ENCODE peak calls at places on chromosomes 13 and 19, in eight cellular contexts. O, A, S, F, Z, W, T and N are unnamed samples.

GRCh38 chr19:53394522-53394973 is 401 bp upstream of the ZNF765 start:
- DNase-seq in W (peak), A (no peak), S (peak), F (no peak), T (peak), Z (no peak), O (no peak), N (peak)

GRCh38 chr13:103539265-103539664 is 473.0 kb upstream of the SLC10A2 start:
- DNase-seq in O (no peak), T (no peak), F (no peak), A (no peak), Z (peak), S (no peak), W (no peak), N (no peak)

GRCh38 chr13:23679214-23679613 is 109.0 kb downstream of the TNFRSF19 start:
- DNase-seq in S (no peak), W (peak), F (no peak), T (no peak), Z (no peak), A (peak), O (peak), N (no peak)

GRCh38 chr19:6228523-6229215 is 51.1 kb downstream of the MLLT1 start:
- DNase-seq in F (no peak), S (peak), T (no peak), A (no peak), Z (peak), O (no peak), W (no peak), N (no peak)

GRCh38 chr13:36288794-36289391 is 8.7 kb downstream of the CCDC169 start:
- DNase-seq in F (peak), O (no peak), W (no peak), A (no peak), Z (no peak), S (no peak), T (no peak), N (no peak)

GRCh38 chr13:87953381-87953780 is 282.2 kb downstream of the SLITRK5 start:
- DNase-seq in S (no peak), O (no peak), Z (peak), T (no peak), W (no peak), A (no peak), F (no peak), N (no peak)

GRCh38 chr19:11480081-11480926 is 542 bp downstream of the ELAVL3 start:
- DNase-seq in W (no peak), S (no peak), Z (peak), A (no peak), T (no peak), F (no peak), O (no peak), N (no peak)

GRCh38 chr19:48631254-48631653 is 5.9 kb downstream of the DBP start:
- DNase-seq in O (no peak), Z (no peak), F (no peak), A (no peak), S (no peak), T (no peak), W (no peak), N (no peak)

GRCh38 chr19:53045536-53045935 is 996 bp downstream of the ERVV-2 start:
- DNase-seq in A (no peak), W (no peak), T (no peak), O (no peak), S (no peak), Z (no peak), F (no peak), N (no peak)

GRCh38 chr19:24052811-24053210 is 34.2 kb upstream of the ZNF254 start:
- DNase-seq in T (no peak), F (no peak), S (no peak), O (no peak), Z (no peak), A (no peak), W (peak), N (no peak)

GRCh38 chr13:79659161-79659560 is 178.2 kb downstream of the NDFIP2 start:
- DNase-seq in T (peak), O (no peak), A (no peak), W (peak), Z (peak), S (no peak), F (no peak), N (no peak)

GRCh38 chr13:26873174-26873698 is 112.7 kb upstream of the GPR12 start:
- DNase-seq in Z (no peak), O (no peak), S (no peak), F (no peak), T (no peak), W (no peak), A (no peak), N (no peak)

GRCh38 chr13:72290962-72291681 is 424.1 kb upstream of the DACH1 start:
- DNase-seq in W (peak), A (peak), F (no peak), S (no peak), Z (no peak), O (peak), T (no peak), N (no peak)

GRCh38 chr19:33000510-33000909 is 28.5 kb downstream of the FAAP24 start:
- DNase-seq in Z (no peak), F (no peak), W (no peak), S (no peak), T (no peak), O (no peak), A (no peak), N (no peak)

GRCh38 chr13:45674908-45675307 is 27.2 kb upstream of the CBY2 start:
- DNase-seq in T (no peak), Z (no peak), A (no peak), W (peak), F (no peak), S (no peak), O (peak), N (no peak)

GRCh38 chr19:4709440-4710280 is 14.0 kb downstream of the DPP9 start:
- DNase-seq in O (no peak), S (no peak), A (no peak), T (peak), Z (no peak), F (no peak), W (no peak), N (no peak)

GRCh38 chr13:30332516-30333165 is 25.3 kb upstream of the KATNAL1 start:
- DNase-seq in S (no peak), F (no peak), O (no peak), W (no peak), A (no peak), Z (no peak), T (no peak), N (no peak)

GRCh38 chr13:98397221-98397620 is 179.7 kb downstream of the STK24 start:
- DNase-seq in S (no peak), O (no peak), T (no peak), W (peak), Z (peak), A (no peak), F (no peak), N (no peak)

GRCh38 chr19:29524912-29525870 is 603 bp upstream of the VSTM2B start:
- DNase-seq in A (no peak), W (no peak), Z (peak), T (no peak), S (peak), F (no peak), O (no peak), N (no peak)

GRCh38 chr13:113518080-113518803 is 27.7 kb upstream of the DCUN1D2 start:
- DNase-seq in Z (no peak), O (no peak), F (no peak), T (no peak), S (no peak), W (no peak), A (no peak), N (no peak)

GRCh38 chr13:39451860-39452301 is 151.1 kb downstream of the LHFPL6 start:
- DNase-seq in A (no peak), W (peak), O (no peak), T (no peak), S (no peak), F (peak), Z (peak), N (no peak)

GRCh38 chr13:81012031-81012430 is 671.1 kb upstream of the SPRY2 start:
- DNase-seq in W (no peak), T (no peak), F (no peak), Z (no peak), S (no peak), O (peak), A (no peak), N (peak)

GRCh38 chr19:55111238-55111831 is 6.1 kb downstream of the PPP1R12C start:
- DNase-seq in S (no peak), A (no peak), W (no peak), O (no peak), Z (no peak), F (no peak), T (no peak), N (no peak)

GRCh38 chr13:32736648-32737047 is 150.4 kb downstream of the PDS5B start:
- DNase-seq in A (no peak), S (no peak), T (no peak), Z (no peak), F (no peak), O (no peak), W (no peak), N (no peak)

GRCh38 chr13:75771818-75772217 is 135.7 kb downstream of the LMO7 start:
- DNase-seq in S (no peak), O (peak), A (no peak), Z (no peak), T (no peak), F (no peak), W (peak), N (no peak)

GRCh38 chr19:19115954-19116353 is 22.3 kb downstream of the TMEM161A start:
- DNase-seq in F (peak), O (no peak), Z (no peak), A (peak), W (no peak), S (no peak), T (no peak), N (peak)

GRCh38 chr13:79989251-79989661 is 351.7 kb downstream of the SPRY2 start:
- DNase-seq in O (peak), S (no peak), F (no peak), W (no peak), Z (no peak), A (no peak), T (no peak), N (no peak)

GRCh38 chr19:35788205-35788960 is 13.0 kb downstream of the ARHGAP33 start:
- DNase-seq in W (no peak), F (no peak), T (no peak), S (no peak), A (no peak), O (no peak), Z (no peak), N (no peak)

GRCh38 chr13:95298971-95299627 is 2.2 kb downstream of the ABCC4 start:
- DNase-seq in O (peak), A (no peak), Z (no peak), W (peak), T (no peak), S (no peak), F (no peak), N (no peak)

GRCh38 chr19:3120611-3121231 is 15.1 kb upstream of the GNA15 start:
- DNase-seq in W (no peak), Z (no peak), F (no peak), O (no peak), A (no peak), T (no peak), S (no peak), N (no peak)

GRCh38 chr19:3950871-3951861 is 18.3 kb downstream of the NMRK2 start:
- DNase-seq in S (no peak), Z (no peak), O (no peak), W (no peak), F (no peak), A (no peak), T (no peak), N (no peak)

GRCh38 chr13:27820524-27821482 is 28.5 kb downstream of the GSX1 start:
- DNase-seq in S (no peak), Z (no peak), T (no peak), O (no peak), W (no peak), F (no peak), A (no peak), N (no peak)

GRCh38 chr13:42970824-42971669 is 21.0 kb downstream of the EPSTI1 start:
- DNase-seq in T (peak), F (peak), O (peak), W (peak), Z (peak), S (no peak), A (peak), N (peak)

GRCh38 chr13:113724780-113725315 is 34.2 kb upstream of the TMEM255B start:
- DNase-seq in S (peak), T (peak), Z (peak), A (peak), F (peak), W (peak), O (peak), N (peak)

GRCh38 chr19:3005345-3005744 is 23.7 kb downstream of the TLE2 start:
- DNase-seq in O (no peak), Z (no peak), T (no peak), A (no peak), W (no peak), S (no peak), F (no peak), N (no peak)

GRCh38 chr19:39935262-39935661 is 828 bp upstream of the FCGBP start:
- DNase-seq in Z (no peak), F (no peak), O (no peak), S (no peak), A (no peak), W (no peak), T (no peak), N (no peak)